ENCODE peak calls at places on chromosomes 16 and 17, in six cellular contexts. One of them, this sample, is unnamed.

GRCh38 chr16:8178271-8178670 is 412.0 kb downstream of the TMEM114 start:
- DNase-seq in tibial artery: no peak
- DNase-seq in Panc1: no peak
- DNase-seq in thoracic aorta: no peak
- DNase-seq in neural progenitor cell: no peak
- DNase-seq in cardiac muscle cell: no peak
- DNase-seq in this sample: no peak

GRCh38 chr16:76335187-76335974 is 58.2 kb downstream of the CNTNAP4 start:
- DNase-seq in tibial artery: no peak
- DNase-seq in Panc1: no peak
- DNase-seq in thoracic aorta: no peak
- DNase-seq in neural progenitor cell: peak; percentile 44
- DNase-seq in cardiac muscle cell: no peak
- DNase-seq in this sample: no peak

GRCh38 chr16:81376880-81377279 is 62.1 kb downstream of the GAN start:
- DNase-seq in tibial artery: no peak
- DNase-seq in Panc1: no peak
- DNase-seq in thoracic aorta: no peak
- DNase-seq in neural progenitor cell: no peak
- DNase-seq in cardiac muscle cell: no peak
- DNase-seq in this sample: no peak

GRCh38 chr17:6110592-6110991 is 40.4 kb downstream of the WSCD1 start:
- DNase-seq in tibial artery: no peak
- DNase-seq in Panc1: peak; percentile 2
- DNase-seq in thoracic aorta: no peak
- DNase-seq in neural progenitor cell: no peak
- DNase-seq in cardiac muscle cell: no peak
- DNase-seq in this sample: no peak

GRCh38 chr16:70634861-70635260 is 11.5 kb upstream of the IL34 start:
- DNase-seq in tibial artery: no peak
- DNase-seq in Panc1: no peak
- DNase-seq in thoracic aorta: no peak
- DNase-seq in neural progenitor cell: no peak
- DNase-seq in cardiac muscle cell: no peak
- DNase-seq in this sample: no peak

GRCh38 chr16:8661703-8662102 is 12.7 kb upstream of the ABAT start:
- DNase-seq in tibial artery: no peak
- DNase-seq in Panc1: no peak
- DNase-seq in thoracic aorta: no peak
- DNase-seq in neural progenitor cell: no peak
- DNase-seq in cardiac muscle cell: no peak
- DNase-seq in this sample: no peak

GRCh38 chr17:208429-208828 is 27.0 kb upstream of the DOC2B start:
- DNase-seq in tibial artery: no peak
- DNase-seq in Panc1: no peak
- DNase-seq in thoracic aorta: no peak
- DNase-seq in neural progenitor cell: no peak
- DNase-seq in cardiac muscle cell: no peak
- DNase-seq in this sample: no peak

GRCh38 chr16:68782198-68783174 is 45.4 kb downstream of the CDH1 start:
- DNase-seq in tibial artery: no peak
- DNase-seq in Panc1: no peak
- DNase-seq in thoracic aorta: no peak
- DNase-seq in neural progenitor cell: no peak
- DNase-seq in cardiac muscle cell: no peak
- DNase-seq in this sample: no peak

GRCh38 chr17:42886283-42887176 is 14.1 kb upstream of the G6PC1 start:
- DNase-seq in tibial artery: no peak
- DNase-seq in Panc1: no peak
- DNase-seq in thoracic aorta: no peak
- DNase-seq in neural progenitor cell: no peak
- DNase-seq in cardiac muscle cell: no peak
- DNase-seq in this sample: no peak

GRCh38 chr17:17386143-17386800 is 83.1 kb downstream of the NT5M start:
- DNase-seq in tibial artery: no peak
- DNase-seq in Panc1: no peak
- DNase-seq in thoracic aorta: no peak
- DNase-seq in neural progenitor cell: no peak
- DNase-seq in cardiac muscle cell: no peak
- DNase-seq in this sample: no peak

GRCh38 chr16:85082553-85083050 is 29.7 kb downstream of the CIBAR2 start:
- DNase-seq in tibial artery: no peak
- DNase-seq in Panc1: no peak
- DNase-seq in thoracic aorta: no peak
- DNase-seq in neural progenitor cell: peak; percentile 64
- DNase-seq in cardiac muscle cell: peak; percentile 38
- DNase-seq in this sample: no peak

GRCh38 chr16:83715217-83715920 is 92.4 kb upstream of the HSBP1 start:
- DNase-seq in tibial artery: peak; percentile 73
- DNase-seq in Panc1: no peak
- DNase-seq in thoracic aorta: peak; percentile 32
- DNase-seq in neural progenitor cell: no peak
- DNase-seq in cardiac muscle cell: no peak
- DNase-seq in this sample: peak; percentile 40

GRCh38 chr16:27301236-27301861 is 12.4 kb upstream of the IL4R start:
- DNase-seq in tibial artery: no peak
- DNase-seq in Panc1: no peak
- DNase-seq in thoracic aorta: no peak
- DNase-seq in neural progenitor cell: no peak
- DNase-seq in cardiac muscle cell: no peak
- DNase-seq in this sample: no peak

GRCh38 chr17:72121164-72122001 is 563 bp downstream of the SOX9 start:
- DNase-seq in tibial artery: peak; percentile 71
- DNase-seq in Panc1: no peak
- DNase-seq in thoracic aorta: no peak
- DNase-seq in neural progenitor cell: peak; percentile 71
- DNase-seq in cardiac muscle cell: peak; percentile 64
- DNase-seq in this sample: peak; percentile 44

GRCh38 chr17:79664925-79665738 is 54.3 kb upstream of the RBFOX3 start:
- DNase-seq in tibial artery: peak; percentile 84
- DNase-seq in Panc1: no peak
- DNase-seq in thoracic aorta: no peak
- DNase-seq in neural progenitor cell: peak; percentile 58
- DNase-seq in cardiac muscle cell: peak; percentile 5
- DNase-seq in this sample: peak; percentile 62

GRCh38 chr17:17612085-17613022 is 20.8 kb upstream of the PEMT start:
- DNase-seq in tibial artery: no peak
- DNase-seq in Panc1: no peak
- DNase-seq in thoracic aorta: no peak
- DNase-seq in neural progenitor cell: no peak
- DNase-seq in cardiac muscle cell: no peak
- DNase-seq in this sample: no peak

GRCh38 chr17:35460354-35460851 is 11.8 kb upstream of the SLFN13 start:
- DNase-seq in tibial artery: no peak
- DNase-seq in Panc1: no peak
- DNase-seq in thoracic aorta: no peak
- DNase-seq in neural progenitor cell: peak; percentile 87
- DNase-seq in cardiac muscle cell: peak; percentile 64
- DNase-seq in this sample: peak; percentile 93

GRCh38 chr16:60304725-60305124 is 1570.6 kb upstream of the GOT2 start:
- DNase-seq in tibial artery: no peak
- DNase-seq in Panc1: no peak
- DNase-seq in thoracic aorta: no peak
- DNase-seq in neural progenitor cell: no peak
- DNase-seq in cardiac muscle cell: no peak
- DNase-seq in this sample: no peak

GRCh38 chr17:57655564-57655963 is 89.5 kb downstream of the CCDC182 start:
- DNase-seq in tibial artery: no peak
- DNase-seq in Panc1: no peak
- DNase-seq in thoracic aorta: no peak
- DNase-seq in neural progenitor cell: no peak
- DNase-seq in cardiac muscle cell: no peak
- DNase-seq in this sample: no peak

GRCh38 chr16:50653633-50654524 is 27.2 kb downstream of the SNX20 start:
- DNase-seq in tibial artery: no peak
- DNase-seq in Panc1: no peak
- DNase-seq in thoracic aorta: no peak
- DNase-seq in neural progenitor cell: peak; percentile 23
- DNase-seq in cardiac muscle cell: no peak
- DNase-seq in this sample: no peak

DNA sequence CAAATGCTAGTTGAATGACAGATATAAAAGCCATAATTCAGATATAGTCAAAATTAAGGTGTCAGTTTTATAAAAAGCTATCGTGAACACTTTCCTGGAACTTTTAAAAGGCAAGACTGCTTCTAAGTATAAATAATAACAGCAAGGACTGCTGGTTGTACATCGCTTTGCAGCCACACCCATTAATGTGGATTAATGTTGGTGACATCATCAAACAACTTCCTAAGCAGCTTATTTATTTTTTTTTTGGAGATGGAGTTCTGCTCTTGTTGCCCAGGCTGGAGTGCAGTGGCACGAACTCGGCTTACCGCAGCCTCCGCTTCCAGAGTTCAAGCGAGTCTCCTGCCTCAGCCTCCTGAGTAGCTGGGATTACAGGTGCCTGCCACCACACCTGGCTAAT is 4.6 kb downstream of the GNA13 start:
- DNase-seq in tibial artery: no peak
- DNase-seq in Panc1: no peak
- DNase-seq in thoracic aorta: no peak
- DNase-seq in neural progenitor cell: no peak
- DNase-seq in cardiac muscle cell: no peak
- DNase-seq in this sample: no peak
- H3K4me1 ChIP-seq in tibial artery: no peaks in the 10 kb centered on the region
- H3K4me1 ChIP-seq in Panc1: peaks cover 6% of the 10 kb centered on the region
- H3K4me1 ChIP-seq in thoracic aorta: peaks cover 67% of the 10 kb centered on the region
- H3K4me1 ChIP-seq in neural progenitor cell: peaks cover 16% of the 10 kb centered on the region
- H3K4me1 ChIP-seq in cardiac muscle cell: peaks cover 12% of the 10 kb centered on the region
- H3K4me1 ChIP-seq in this sample: peaks cover 87% of the 10 kb centered on the region

DNA sequence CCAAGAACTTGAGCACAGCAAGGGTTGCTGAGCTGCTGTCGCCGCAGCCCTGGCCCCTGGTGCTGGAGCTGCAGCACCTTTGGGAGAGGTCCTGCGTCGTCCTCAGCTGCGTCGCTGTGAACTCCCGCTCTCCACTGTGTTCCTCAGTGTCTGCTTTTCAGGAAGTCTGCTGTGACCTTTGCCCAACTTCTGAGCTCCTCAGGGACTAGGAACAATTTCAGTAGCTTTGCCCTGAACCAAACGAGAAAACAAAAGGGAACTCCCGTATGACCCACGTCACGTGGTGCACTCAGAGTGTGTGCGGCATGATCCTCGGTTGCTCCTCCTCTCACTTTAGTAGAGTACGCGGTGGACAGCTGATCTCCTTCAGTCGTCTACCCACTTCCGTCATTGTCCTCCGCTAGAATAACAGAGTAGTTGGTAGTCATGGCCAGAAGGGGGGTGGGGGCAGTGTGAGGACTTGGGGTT is 44.2 kb downstream of the WDR45B start:
- DNase-seq in tibial artery: peak; percentile 83
- DNase-seq in Panc1: no peak
- DNase-seq in thoracic aorta: no peak
- DNase-seq in neural progenitor cell: no peak
- DNase-seq in cardiac muscle cell: no peak
- DNase-seq in this sample: peak; percentile 83
- H3K36me3 ChIP-seq in tibial artery: peaks cover 70% of the 10 kb centered on the region
- H3K36me3 ChIP-seq in Panc1: peaks cover 16% of the 10 kb centered on the region
- H3K36me3 ChIP-seq in thoracic aorta: peaks cover 33% of the 10 kb centered on the region
- H3K36me3 ChIP-seq in neural progenitor cell: peaks cover 5% of the 10 kb centered on the region
- H3K36me3 ChIP-seq in cardiac muscle cell: peaks cover 32% of the 10 kb centered on the region
- H3K36me3 ChIP-seq in this sample: no peaks in the 10 kb centered on the region

DNA sequence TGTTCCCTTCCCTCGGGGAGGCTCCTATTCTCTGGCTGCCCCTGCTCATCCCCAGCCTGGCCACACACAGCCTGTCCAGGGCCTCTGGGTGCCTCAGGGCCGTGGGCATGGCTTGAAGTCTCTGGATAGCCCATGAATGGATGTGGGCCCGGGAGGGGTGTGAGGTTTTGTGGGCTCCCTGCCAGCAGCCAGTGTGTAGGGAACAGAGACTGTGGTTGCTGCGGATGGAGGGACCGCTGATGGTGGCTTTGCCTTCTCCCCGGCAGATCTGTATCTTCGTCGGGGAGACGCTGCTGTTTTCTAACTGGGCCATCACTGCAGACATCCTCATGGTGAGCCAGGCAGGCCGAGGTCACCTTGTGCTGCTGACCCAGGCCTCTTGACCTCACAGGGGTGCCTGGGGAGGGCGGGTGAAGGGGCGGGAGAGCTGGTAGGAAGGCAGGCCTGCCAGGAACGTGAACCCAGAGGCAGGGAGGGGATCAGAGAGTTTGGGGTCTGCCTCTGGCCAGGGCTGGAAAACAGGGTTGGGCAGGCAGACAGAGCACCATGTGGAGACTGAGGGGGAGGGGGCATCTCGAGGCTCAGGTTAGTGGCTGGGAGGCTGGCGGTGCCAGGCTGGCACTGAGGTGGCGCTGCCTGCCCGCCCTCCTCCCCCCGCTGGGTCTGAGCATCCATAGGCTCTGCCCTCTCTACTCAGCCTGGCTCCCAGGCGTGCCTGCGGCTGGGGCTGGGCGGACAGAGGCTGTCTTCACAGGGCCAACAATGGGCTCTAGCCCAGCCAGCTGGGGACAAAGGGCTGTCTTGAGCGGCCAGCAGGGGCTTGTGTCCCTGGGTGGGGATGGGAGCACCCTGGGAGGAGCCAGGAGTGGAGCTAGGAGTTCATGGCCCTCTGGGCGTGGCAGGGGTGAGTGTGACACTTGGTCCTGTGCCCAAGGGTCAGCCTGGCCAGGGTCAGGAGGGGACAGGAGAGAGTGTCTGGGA is 21.4 kb downstream of the MYBBP1A start:
- DNase-seq in tibial artery: no peak
- DNase-seq in Panc1: no peak
- DNase-seq in thoracic aorta: no peak
- DNase-seq in neural progenitor cell: peak; percentile 66
- DNase-seq in cardiac muscle cell: no peak
- DNase-seq in this sample: no peak
- H3K4me1 ChIP-seq in tibial artery: peaks cover 10% of the 10 kb centered on the region
- H3K4me1 ChIP-seq in Panc1: peaks cover 29% of the 10 kb centered on the region
- H3K4me1 ChIP-seq in thoracic aorta: peaks cover 30% of the 10 kb centered on the region
- H3K4me1 ChIP-seq in neural progenitor cell: peaks cover 22% of the 10 kb centered on the region
- H3K4me1 ChIP-seq in cardiac muscle cell: peaks cover 13% of the 10 kb centered on the region
- H3K4me1 ChIP-seq in this sample: peaks cover 10% of the 10 kb centered on the region

DNA sequence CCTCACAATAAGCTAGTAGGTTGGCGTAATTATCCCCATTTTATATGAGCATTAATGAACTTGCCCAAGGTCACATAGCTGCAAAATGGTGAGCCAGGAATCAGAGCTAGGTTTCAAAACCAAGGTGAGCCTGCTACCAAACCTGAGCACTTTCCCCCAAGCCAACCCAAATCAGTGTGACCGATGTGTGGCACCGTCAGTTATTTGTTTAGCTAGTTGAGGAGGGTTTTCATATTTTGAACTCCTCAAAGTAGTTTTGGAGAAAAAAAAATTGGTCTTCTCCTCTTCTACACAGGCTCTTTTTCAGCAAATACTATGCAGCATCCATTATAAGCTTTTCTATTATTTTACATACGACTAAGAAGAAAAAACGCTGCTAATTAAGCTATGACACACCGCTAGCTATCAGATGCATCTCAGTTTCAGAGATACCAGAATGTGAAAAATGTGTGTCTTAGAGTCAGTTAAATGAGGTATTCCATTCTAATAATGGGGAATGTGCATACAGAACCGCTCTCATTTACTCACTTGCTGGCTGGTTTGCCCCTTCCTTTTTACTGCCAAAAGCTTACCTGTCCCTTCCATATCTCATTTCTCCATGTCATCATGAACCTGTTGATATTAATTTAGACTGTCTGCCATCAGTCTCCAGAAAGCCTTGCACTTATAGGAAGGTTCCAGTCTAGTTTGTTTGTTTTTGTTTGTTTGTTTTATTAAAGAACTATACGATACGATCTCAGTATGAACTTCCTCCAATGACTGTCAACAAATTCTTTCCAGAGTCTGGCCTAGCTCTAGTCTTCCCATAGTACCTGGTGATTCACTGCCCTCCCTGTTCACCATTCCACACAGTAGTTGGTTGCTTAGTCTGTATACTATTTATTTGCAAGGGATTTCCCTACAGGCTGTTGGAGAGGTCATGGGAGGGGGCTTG is 2.2 kb upstream of the TBX4 start:
- DNase-seq in tibial artery: no peak
- DNase-seq in Panc1: no peak
- DNase-seq in thoracic aorta: no peak
- DNase-seq in neural progenitor cell: no peak
- DNase-seq in cardiac muscle cell: no peak
- DNase-seq in this sample: no peak
- H3K36me3 ChIP-seq in tibial artery: no peaks in the 10 kb centered on the region
- H3K36me3 ChIP-seq in Panc1: no peaks in the 10 kb centered on the region
- H3K36me3 ChIP-seq in thoracic aorta: no peaks in the 10 kb centered on the region
- H3K36me3 ChIP-seq in neural progenitor cell: no peaks in the 10 kb centered on the region
- H3K36me3 ChIP-seq in cardiac muscle cell: no peaks in the 10 kb centered on the region
- H3K36me3 ChIP-seq in this sample: no peaks in the 10 kb centered on the region